ENCODE peak calls at places on chromosomes 13 and 19, in four cellular contexts. E is body of pancreas, X is spleen, Y is ovary. R is an unnamed sample. For H3K36me3, the result is how much of the 10 kb centered on the place peaks cover.

GRCh38 chr13:77459616-77460015 is 75.9 kb upstream of the SCEL start:
- DNase-seq in Y (no peak), E (no peak), X (no peak), R (no peak)

GRCh38 chr13:32080328-32080744 is 48.8 kb downstream of the FRY start:
- DNase-seq in Y (no peak), E (no peak), X (no peak), R (no peak)

GRCh38 chr19:39864118-39864517 is 17.9 kb upstream of the FBL start:
- DNase-seq in Y (no peak), E (no peak), X (no peak), R (no peak)

GRCh38 chr13:95050800-95051620 is 250.2 kb downstream of the ABCC4 start:
- DNase-seq in X (no peak), E (no peak), Y (no peak), R (no peak)

GRCh38 chr13:33426131-33426530 is 140.6 kb upstream of the STARD13 start:
- DNase-seq in Y (no peak), X (no peak), E (no peak), R (no peak)

GRCh38 chr13:29543230-29544215 is 52.0 kb downstream of the SLC7A1 start:
- DNase-seq in Y (no peak), E (no peak), X (no peak), R (no peak)

GRCh38 chr19:54415208-54415900 is at the start of gene TTYH1:
- DNase-seq in X (no peak), E (no peak), Y (no peak), R (no peak)

GRCh38 chr19:7718668-7719067 is 13.2 kb downstream of the CLEC4G start:
- DNase-seq in E (no peak), X (peak), Y (no peak), R (no peak)

GRCh38 chr19:56111601-56112312 is 9.3 kb downstream of the ZNF787 start:
- DNase-seq in X (peak), E (no peak), Y (no peak), R (peak)

GRCh38 chr19:32233885-32234284 is 111.5 kb upstream of the ZNF507 start:
- DNase-seq in E (no peak), Y (no peak), X (no peak), R (no peak)

GRCh38 chr13:29918845-29919244 is 68.4 kb upstream of the UBL3 start:
- DNase-seq in Y (no peak), X (no peak), E (peak), R (peak)

GRCh38 chr19:48448563-48448962 is 2.8 kb downstream of the GRWD1 start:
- DNase-seq in X (no peak), Y (no peak), E (no peak), R (no peak)

GRCh38 chr19:48450441-48450840 is 4.7 kb downstream of the GRWD1 start:
- DNase-seq in E (no peak), Y (peak), X (no peak), R (no peak)

GRCh38 chr19:48452255-48452654 is 3.1 kb upstream of the KCNJ14 start:
- DNase-seq in X (no peak), Y (peak), E (no peak), R (no peak)

GRCh38 chr19:48452656-48453480 is 2.5 kb upstream of the KCNJ14 start:
- DNase-seq in Y (peak), E (no peak), X (no peak), R (peak)

GRCh38 chr19:48450863-48451262 is 4.5 kb upstream of the KCNJ14 start:
- DNase-seq in Y (peak), E (no peak), X (no peak), R (no peak)
- H3K36me3 ChIP-seq in Y (under half), E (under half), X (half or more), R (half or more)

GRCh38 chr19:41001243-41001971 is 10.3 kb downstream of the CYP2B6 start:
- DNase-seq in Y (no peak), X (no peak), E (no peak), R (no peak)
- TF ChIP-seq CTCF in Y (no peak), X (no peak), E (no peak), R (no peak)

GRCh38 chr13:49690990-49691886 is at the start of gene EBPL:
- DNase-seq in X (peak), E (peak), Y (peak), R (peak)
- TF ChIP-seq POLR2A in X (no peak), E (peak), Y (peak), R (peak)

DNA sequence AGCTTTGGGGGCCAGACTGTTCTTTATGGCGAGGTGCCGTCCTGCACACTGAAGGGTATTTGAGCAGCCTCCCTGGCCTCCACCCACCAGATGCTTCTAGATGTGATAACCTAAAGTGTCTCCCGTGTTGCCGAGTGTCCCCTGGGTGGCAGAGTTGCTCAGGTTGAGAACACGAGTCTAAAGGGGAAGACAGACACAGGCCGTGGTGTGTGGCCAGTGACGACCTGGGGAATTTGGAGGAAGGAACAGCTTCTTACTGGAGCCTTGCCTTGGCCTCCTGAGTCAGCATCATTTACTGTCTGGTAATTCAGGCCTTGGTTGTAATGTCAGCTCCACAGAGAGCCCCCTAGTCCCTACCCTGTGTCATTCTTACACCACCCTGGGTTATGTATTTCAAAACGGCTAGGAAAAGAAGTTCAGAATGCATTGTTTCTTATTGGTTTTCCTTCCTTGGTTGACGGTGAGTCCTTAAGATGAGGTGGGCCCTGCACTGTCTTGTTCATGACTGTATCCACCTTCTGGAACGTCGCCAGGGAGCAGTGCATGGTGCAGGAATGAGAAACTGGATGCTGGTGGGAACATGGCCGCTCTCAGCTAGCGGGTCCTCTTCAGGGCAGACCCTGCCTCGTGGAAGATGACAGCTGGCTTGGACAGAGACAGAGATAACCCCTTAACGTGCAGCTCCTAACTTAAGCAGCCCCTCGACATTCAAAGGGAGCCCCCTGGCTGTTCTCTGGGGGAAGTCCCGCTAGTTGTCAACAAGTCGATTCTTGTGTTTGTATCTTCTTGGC is 7.1 kb downstream of the SIN3B start:
- DNase-seq in Y (no peak), X (peak), E (no peak), R (no peak)
- H3K36me3 ChIP-seq in Y (under half), X (half or more), E (under half), R (under half)

DNA sequence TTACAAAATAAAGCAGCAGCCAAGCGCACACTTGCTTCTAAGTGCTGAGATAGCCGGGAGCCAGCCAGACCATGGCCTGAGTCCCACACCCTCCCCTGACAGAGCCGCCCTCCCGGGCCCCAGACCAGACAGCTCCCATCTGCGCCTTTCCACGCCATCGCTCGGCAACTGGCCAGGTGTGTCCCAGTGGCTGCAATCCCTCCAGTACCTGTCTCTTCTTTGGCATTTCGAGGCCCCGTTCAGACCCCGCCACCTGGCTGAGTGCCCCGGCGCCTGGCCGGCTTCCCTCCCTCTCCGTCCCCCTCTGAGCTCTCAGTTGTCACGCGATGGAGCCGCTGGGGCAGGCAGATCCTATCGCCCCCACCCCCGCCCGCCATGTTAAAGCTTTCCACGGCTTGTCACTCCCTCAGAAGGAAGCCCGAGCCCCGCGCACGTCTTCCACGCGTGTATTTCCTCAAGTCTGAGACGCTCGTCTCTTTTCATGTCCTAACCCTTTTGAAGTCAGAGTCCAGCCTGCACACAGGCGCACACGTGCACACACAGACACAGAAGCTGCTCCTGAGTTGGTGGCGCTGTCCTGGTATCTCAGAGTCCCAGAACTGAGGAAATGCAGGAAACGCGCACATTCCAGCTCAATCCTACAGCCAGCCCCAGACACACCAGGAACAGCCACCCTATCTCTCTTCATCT is 7.9 kb downstream of the MLLT1 start:
- DNase-seq in E (peak), X (no peak), Y (peak), R (peak)
- TF ChIP-seq CTCF in E (no peak), X (no peak), Y (no peak), R (peak)

DNA sequence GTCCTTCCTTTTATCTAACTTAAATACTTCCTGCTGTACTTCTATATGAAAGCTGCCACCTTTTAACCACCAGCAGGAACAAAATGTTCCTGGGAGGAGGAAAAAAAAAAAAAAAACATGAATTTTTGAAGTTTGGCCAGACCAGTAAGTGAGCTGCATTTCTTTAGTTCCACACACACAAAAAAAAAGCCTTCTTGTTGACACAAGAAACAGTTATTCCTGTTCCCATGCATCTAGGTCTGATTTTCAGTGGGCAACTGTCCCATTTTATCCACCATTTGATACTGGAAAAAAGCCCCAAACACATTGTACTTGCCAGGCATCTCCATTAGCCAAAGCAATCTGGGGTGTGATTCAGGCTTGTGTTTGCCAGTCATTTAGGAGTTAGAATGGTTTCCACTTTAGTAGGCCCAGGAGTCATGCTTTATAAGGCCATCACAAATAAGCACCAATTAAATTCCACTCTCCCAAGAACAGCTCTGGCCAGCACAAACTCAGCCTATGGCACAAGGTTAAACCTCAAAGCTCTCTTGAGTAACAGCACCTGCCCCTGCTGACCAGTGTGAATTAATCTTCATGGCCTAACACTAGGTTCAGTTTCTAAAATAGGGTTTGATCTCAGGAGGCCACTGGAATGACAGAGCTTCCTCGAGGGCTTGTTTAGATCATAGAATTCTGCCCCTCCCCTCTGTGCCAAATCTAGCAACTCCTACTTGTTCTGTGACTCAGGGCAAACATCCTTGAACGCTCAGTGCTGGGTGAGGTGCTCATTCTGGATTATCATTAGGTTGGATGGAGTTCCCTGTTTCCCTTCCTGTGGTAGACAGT is 67.1 kb downstream of the NUFIP1 start:
- DNase-seq in X (no peak), E (peak), Y (peak), R (no peak)
- TF ChIP-seq POLR2A in X (no peak), E (no peak), Y (no peak), R (no peak)

GRCh38 chr13:100707818-100708740 is 33.5 kb upstream of the TMTC4 start:
- DNase-seq in E (no peak), Y (no peak), X (no peak), R (no peak)
- H3K36me3 ChIP-seq in E (under half), Y (under half), X (under half), R (under half)